ENCODE peak calls at places on chromosomes 16 and 17, in five cellular contexts. F is activated CD4-positive, alpha-beta T cell treated with anti-CD3 and anti-CD28 coated beads for 4 hours; A is effector CD4-positive, alpha-beta T cell; R is stimulated activated CD4-positive, alpha-beta T cell treated with anti-CD3 and anti-CD28 coated beads, Interleukin-15, amount 100 ng/mL, for 24 hours; N is stimulated activated CD8-positive, alpha-beta memory T cell treated with anti-CD3 and anti-CD28 coated beads, Interleukin-12 subunit alpha, Interleukin-12 subunit beta, amount 100 ng/mL, for 4 hours. T is an unnamed sample.

GRCh38 chr16:53052519-53053501 is at the start of gene CHD9NB:
- DNase-seq in R (peak; percentile 22), F (no peak), N (no peak), A (no peak), T (no peak)

GRCh38 chr16:4409081-4409932 is 7.1 kb downstream of the CORO7 start:
- DNase-seq in R (no peak), N (no peak), A (no peak), F (no peak), T (no peak)

GRCh38 chr16:49776085-49776501 is 79.8 kb downstream of the ZNF423 start:
- DNase-seq in R (no peak), A (no peak), F (no peak), N (no peak), T (no peak)

GRCh38 chr16:31094088-31094423 is 541 bp downstream of the VKORC1 start:
- DNase-seq in A (no peak), R (no peak), N (no peak), F (no peak), T (no peak)

GRCh38 chr16:70529051-70529777 is 5.6 kb downstream of the SF3B3 start:
- DNase-seq in A (no peak), F (peak; percentile 18), R (no peak), N (no peak), T (no peak)

GRCh38 chr17:35953720-35954119 is 10.2 kb upstream of the LYZL6 start:
- DNase-seq in A (no peak), R (no peak), N (no peak), F (no peak), T (no peak)

GRCh38 chr16:87681990-87682570 is 79.8 kb downstream of the JPH3 start:
- DNase-seq in R (peak; percentile 37), A (no peak), N (no peak), F (no peak), T (no peak)

GRCh38 chr16:84652565-84652964 is 4.3 kb downstream of the KLHL36 start:
- DNase-seq in A (no peak), N (no peak), R (no peak), F (no peak), T (peak; percentile 14)

GRCh38 chr17:74842599-74843351 is 16.9 kb downstream of the GRIN2C start:
- DNase-seq in N (no peak), A (no peak), F (no peak), R (peak; percentile 37), T (no peak)

GRCh38 chr17:74454197-74455024 is 12.0 kb upstream of the CD300A start:
- DNase-seq in N (no peak), A (no peak), R (peak; percentile 87), F (no peak), T (peak; percentile 58)

GRCh38 chr16:27721548-27722265 is 171.8 kb downstream of the KATNIP start:
- DNase-seq in F (no peak), A (no peak), N (no peak), R (no peak), T (no peak)

GRCh38 chr16:48499822-48500440 is 110.0 kb downstream of the N4BP1 start:
- DNase-seq in N (no peak), A (no peak), F (no peak), R (no peak), T (no peak)

GRCh38 chr17:37717627-37718382 is 27.1 kb downstream of the HNF1B start:
- DNase-seq in N (no peak), R (no peak), A (no peak), F (no peak), T (no peak)

GRCh38 chr17:80678621-80679020 is 134.0 kb downstream of the RPTOR start:
- DNase-seq in N (no peak), F (peak; percentile 20), A (peak; percentile 17), R (peak; percentile 72), T (no peak)

GRCh38 chr17:57234252-57235092 is 21.9 kb upstream of the MSI2 start:
- DNase-seq in F (no peak), A (no peak), R (no peak), N (no peak), T (no peak)

GRCh38 chr16:87189426-87189825 is 127.8 kb downstream of the C16orf95 start:
- DNase-seq in R (no peak), F (no peak), N (no peak), A (no peak), T (no peak)

GRCh38 chr17:1621273-1621954 is 7.2 kb downstream of the SLC43A2 start:
- DNase-seq in F (no peak), R (no peak), A (no peak), N (no peak), T (no peak)

GRCh38 chr16:15054357-15055140 is 1.3 kb downstream of the NTAN1 start:
- DNase-seq in F (no peak), N (no peak), R (no peak), A (no peak), T (no peak)

GRCh38 chr17:39716879-39717536 is 13.3 kb downstream of the MIEN1 start:
- DNase-seq in N (no peak), A (no peak), R (no peak), F (no peak), T (no peak)

GRCh38 chr17:7883781-7884386 is 4.7 kb upstream of the CHD3 start:
- DNase-seq in N (no peak), F (peak; percentile 48), A (peak; percentile 34), R (peak; percentile 45), T (peak; percentile 18)

GRCh38 chr16:52597073-52597771 is 50.3 kb upstream of the TOX3 start:
- DNase-seq in F (no peak), R (no peak), A (no peak), N (no peak), T (no peak)

GRCh38 chr16:71878911-71879310 is 5.1 kb downstream of the ZNF821 start:
- DNase-seq in A (no peak), F (no peak), R (no peak), N (no peak), T (no peak)

GRCh38 chr17:40648326-40648968 is 829 bp upstream of the SMARCE1 start:
- DNase-seq in N (no peak), F (no peak), A (no peak), R (peak; percentile 4), T (no peak)

GRCh38 chr17:81428121-81428515 is 32.9 kb downstream of the BAHCC1 start:
- DNase-seq in R (peak; percentile 35), A (no peak), N (no peak), F (no peak), T (no peak)

GRCh38 chr17:72632026-72632684 is 460.3 kb downstream of the SLC39A11 start:
- DNase-seq in F (no peak), A (no peak), R (no peak), N (no peak), T (no peak)

GRCh38 chr16:69097425-69097824 is 8.0 kb upstream of the HAS3 start:
- DNase-seq in R (no peak), A (no peak), N (no peak), F (no peak), T (no peak)

GRCh38 chr17:17139972-17140589 is 66.1 kb downstream of the PLD6 start:
- DNase-seq in N (no peak), R (no peak), F (no peak), A (no peak), T (no peak)

GRCh38 chr16:56858375-56858774 is 6.6 kb upstream of the SLC12A3 start:
- DNase-seq in R (no peak), F (no peak), N (no peak), A (no peak), T (no peak)

GRCh38 chr16:51556694-51557327 is 405.7 kb upstream of the SALL1 start:
- DNase-seq in R (no peak), N (no peak), A (no peak), F (no peak), T (no peak)

GRCh38 chr16:85626191-85626951 is 13.2 kb downstream of the GSE1 start:
- DNase-seq in A (no peak), F (no peak), R (no peak), N (no peak), T (no peak)

GRCh38 chr16:66152841-66153525 is 213.5 kb upstream of the CDH5 start:
- DNase-seq in F (no peak), A (no peak), N (no peak), R (no peak), T (no peak)

GRCh38 chr16:57341441-57342303 is 16.9 kb upstream of the CCL22 start:
- DNase-seq in A (no peak), N (no peak), F (no peak), R (no peak), T (no peak)

GRCh38 chr16:85448557-85449194 is 164.4 kb upstream of the GSE1 start:
- DNase-seq in R (no peak), A (peak; percentile 13), F (peak; percentile 27), N (peak; percentile 38), T (peak; percentile 52)

T was measured in effector memory CD8-positive, alpha-beta T cell.